ENCODE peak calls at places on chromosome 21, in six cellular contexts. Z is H9, D is IMR-90, F is H1, T is neuronal stem cell, Q is mesendoderm. E is an unnamed sample.

GRCh38 chr21:17343055-17343454 is 169.8 kb upstream of the CXADR start:
- DNase-seq in D (peak), T (peak), F (no peak), Q (peak), Z (no peak), E (peak)

GRCh38 chr21:25837545-25838263 is 102.9 kb downstream of the GABPA start:
- DNase-seq in T (no peak), Q (no peak), Z (no peak), F (no peak), D (peak), E (peak)

GRCh38 chr21:34534522-34534921 is 22.5 kb upstream of the KCNE1 start:
- DNase-seq in F (no peak), D (no peak), T (no peak), Z (no peak), Q (no peak), E (no peak)

GRCh38 chr21:33916200-33916567 is 580 bp upstream of the ATP5PO start:
- DNase-seq in D (no peak), Q (no peak), Z (no peak), F (no peak), T (no peak), E (no peak)

GRCh38 chr21:35683620-35684019 is 376.7 kb downstream of the SETD4 start:
- DNase-seq in Z (no peak), T (no peak), Q (no peak), F (no peak), D (no peak), E (no peak)

GRCh38 chr21:34722684-34723300 is 54.0 kb downstream of the CLIC6 start:
- DNase-seq in Q (peak), T (peak), F (peak), Z (peak), D (no peak), E (no peak)

GRCh38 chr21:30072496-30072895 is 94.1 kb downstream of the CLDN17 start:
- DNase-seq in D (no peak), Z (peak), F (no peak), Q (peak), T (no peak), E (no peak)

GRCh38 chr21:21163904-21164303 is 165.7 kb downstream of the NCAM2 start:
- DNase-seq in D (peak), Z (no peak), F (peak), T (peak), Q (peak), E (peak)

GRCh38 chr21:18318156-18318555 is 73.5 kb downstream of the CHODL start:
- DNase-seq in Z (no peak), T (no peak), Q (no peak), F (no peak), D (no peak), E (no peak)

GRCh38 chr21:17613242-17613676 is 558 bp upstream of the BTG3 start:
- DNase-seq in T (peak), Z (no peak), F (no peak), Q (no peak), D (no peak), E (peak)

GRCh38 chr21:32094792-32095191 is 184.1 kb downstream of the MIS18A start:
- DNase-seq in D (peak), F (no peak), Z (peak), Q (peak), T (no peak), E (peak)

GRCh38 chr21:28906841-28907240 is 85.8 kb downstream of the LTN1 start:
- DNase-seq in F (no peak), T (no peak), Q (no peak), Z (no peak), D (no peak), E (no peak)

GRCh38 chr21:29297483-29298347 is 1.0 kb upstream of the BACH1 start:
- DNase-seq in D (no peak), Z (no peak), F (no peak), Q (no peak), T (no peak), E (no peak)

GRCh38 chr21:44995257-44995941 is 55.6 kb downstream of the SLX9 start:
- DNase-seq in T (no peak), Q (no peak), Z (no peak), D (no peak), F (no peak), E (no peak)

GRCh38 chr21:28111151-28111619 is 881.5 kb downstream of the LTN1 start:
- DNase-seq in D (peak), Q (no peak), F (no peak), Z (no peak), T (no peak), E (peak)

GRCh38 chr21:33871171-33871570 is 44.4 kb downstream of the ATP5PO start:
- DNase-seq in F (no peak), Q (no peak), D (peak), T (no peak), Z (no peak), E (peak)

GRCh38 chr21:33836408-33836807 is 79.2 kb downstream of the ATP5PO start:
- DNase-seq in T (no peak), D (no peak), Z (no peak), Q (no peak), F (no peak), E (no peak)

GRCh38 chr21:33948096-33948950 is 32.7 kb upstream of the ATP5PO start:
- DNase-seq in T (peak), Q (peak), Z (peak), D (peak), F (peak), E (peak)

GRCh38 chr21:34889537-34890257 is 159.4 kb downstream of the RUNX1 start:
- DNase-seq in T (no peak), Q (peak), F (peak), D (peak), Z (peak), E (peak)

GRCh38 chr21:33078907-33079582 is 9.1 kb downstream of the OLIG1 start:
- DNase-seq in Z (no peak), Q (peak), T (no peak), D (peak), F (no peak), E (peak)

GRCh38 chr21:46183910-46184624 is at the start of gene SPATC1L:
- DNase-seq in D (peak), T (peak), Z (peak), Q (peak), F (peak), E (peak)
- H2BK5ac ChIP-seq in D (peak), T (peak), Z (no peak), Q (peak), F (peak), E (no peak)

DNA sequence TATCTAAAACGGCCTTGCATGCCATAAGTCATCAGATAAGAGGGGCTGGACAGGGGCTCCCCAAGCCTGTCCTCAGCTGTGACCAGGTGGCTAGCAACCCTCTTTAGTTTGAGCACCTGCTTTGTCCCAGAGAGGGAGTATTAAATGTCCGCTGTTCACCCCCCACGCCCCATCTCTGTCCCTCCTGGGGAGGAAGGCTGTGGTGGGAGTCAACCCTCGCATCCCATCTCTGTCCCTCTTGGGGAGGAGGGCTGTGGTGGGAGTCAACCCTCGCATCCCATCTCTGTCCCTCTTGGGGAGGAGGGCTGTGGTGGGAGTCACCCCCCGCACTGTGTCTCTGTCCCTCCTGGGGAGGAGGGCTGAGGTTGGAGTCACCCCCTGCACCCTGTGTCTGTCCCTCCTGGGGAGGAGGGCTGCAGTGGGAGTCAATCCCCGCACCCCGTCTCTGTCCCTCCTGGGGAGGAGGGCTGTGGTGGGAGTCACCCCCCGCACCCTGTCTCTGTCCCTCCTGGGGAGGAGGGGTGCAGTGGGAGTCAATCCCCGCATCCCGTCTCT is 72.6 kb upstream of the ABCG1 start:
- DNase-seq in Z (no peak), D (no peak), T (no peak), F (no peak), Q (no peak), E (no peak)
- H3K9ac ChIP-seq in Z (no peak), D (no peak), T (no peak), F (no peak), Q (no peak), E (no peak)

DNA sequence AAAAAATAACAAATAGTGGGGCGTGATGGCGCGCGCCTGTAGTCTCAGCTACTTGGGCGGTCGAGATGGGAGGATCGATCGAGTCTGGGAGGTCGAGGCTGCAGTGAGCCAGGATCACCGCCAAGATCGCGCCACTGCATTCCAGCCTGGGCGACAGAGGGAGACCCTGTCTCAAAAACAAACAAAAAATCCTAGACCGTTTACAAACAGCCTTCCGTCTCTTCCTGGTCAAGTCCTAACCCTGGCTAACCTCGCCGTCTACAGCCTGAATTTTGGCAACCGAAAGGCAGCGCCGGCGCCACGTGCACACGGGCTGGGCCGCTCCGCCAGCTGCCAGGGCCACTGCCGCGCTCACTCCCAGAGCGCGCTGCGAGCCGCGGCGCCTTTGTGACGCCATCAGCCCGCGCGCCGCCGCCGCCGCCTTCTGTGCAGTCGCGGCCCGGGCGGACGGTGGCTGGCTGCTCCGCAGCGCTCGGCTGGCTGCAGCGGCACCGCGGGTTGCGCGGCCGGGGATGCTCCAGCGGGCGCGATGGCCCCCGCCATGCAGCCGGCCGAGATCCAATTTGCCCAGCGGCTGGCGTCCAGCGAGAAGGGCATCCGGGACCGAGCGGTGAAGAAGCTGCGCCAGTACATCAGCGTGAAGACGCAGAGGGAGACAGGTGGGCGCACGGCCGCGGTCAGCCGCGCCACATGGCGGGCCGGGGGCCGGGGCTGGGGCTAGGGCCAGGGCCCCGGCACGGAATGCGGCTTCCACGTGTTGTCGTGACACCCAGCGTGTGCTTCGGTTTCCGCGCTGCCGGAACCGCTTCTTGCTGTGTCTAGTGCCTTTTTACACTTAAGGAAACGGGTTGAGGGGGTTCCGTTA is at the start of the genes HSF2BP and RRP1B:
- DNase-seq in Q (peak), Z (peak), T (peak), F (peak), D (peak), E (peak)
- H3K18ac ChIP-seq in Q (peak), Z (peak), T (peak), F (no peak), D (peak), E (peak)

DNA sequence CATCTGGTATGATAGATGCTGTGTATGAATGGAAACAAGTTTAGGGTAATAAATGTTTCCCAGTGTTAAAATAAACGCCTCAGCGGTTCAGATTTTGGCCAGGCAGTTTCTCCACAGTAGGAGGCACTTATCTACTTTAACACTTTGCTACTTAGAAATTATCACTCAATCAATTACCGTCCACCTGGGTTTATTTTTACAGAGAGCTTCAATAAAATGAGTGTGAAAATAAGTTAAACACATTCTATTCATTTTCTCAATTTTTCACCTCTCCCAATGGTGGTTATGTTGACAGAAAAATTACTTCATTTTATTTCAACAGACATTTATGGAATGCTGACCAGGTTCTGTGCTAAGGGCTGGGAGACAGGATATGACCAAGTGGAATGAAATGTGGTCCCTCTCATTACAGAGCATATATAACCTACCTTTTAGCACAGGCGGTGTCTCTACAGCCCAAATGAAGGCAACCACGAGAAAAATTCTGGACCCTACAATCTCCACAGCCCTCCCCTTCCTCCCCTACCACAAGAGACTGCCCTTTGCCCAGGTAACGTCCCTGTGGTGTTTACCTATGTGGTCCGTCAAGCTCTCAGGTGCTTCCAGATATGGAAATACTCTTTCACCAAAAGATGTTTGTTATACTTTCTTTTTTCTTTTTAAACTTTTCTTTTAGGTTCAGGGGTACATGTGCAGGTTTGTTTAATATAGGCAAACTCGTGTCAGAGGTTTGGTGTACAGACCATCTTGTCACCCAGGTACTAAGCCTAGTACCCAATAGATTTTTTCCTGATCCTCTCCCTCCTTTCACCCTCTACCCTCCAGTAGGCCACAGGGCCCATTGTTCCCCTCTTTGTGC is 105.5 kb downstream of the HLCS start:
- DNase-seq in Z (no peak), D (peak), F (no peak), T (no peak), Q (peak), E (peak)
- H2BK5ac ChIP-seq in Z (no peak), D (peak), F (no peak), T (no peak), Q (no peak), E (peak)

GRCh38 chr21:15421521-15421920 is 308.3 kb upstream of the USP25 start:
- DNase-seq in D (no peak), Q (no peak), T (no peak), Z (no peak), F (no peak), E (no peak)

GRCh38 chr21:15425049-15425448 is 304.7 kb upstream of the USP25 start:
- DNase-seq in F (no peak), D (no peak), T (no peak), Z (no peak), Q (no peak), E (no peak)

GRCh38 chr21:15423676-15424445 is 305.9 kb upstream of the USP25 start:
- DNase-seq in Q (peak), Z (no peak), F (no peak), D (no peak), T (no peak), E (no peak)

GRCh38 chr21:15421947-15422346 is 307.8 kb upstream of the USP25 start:
- DNase-seq in F (no peak), D (no peak), T (no peak), Q (no peak), Z (no peak), E (no peak)

GRCh38 chr21:15422761-15423160 is 307.0 kb upstream of the USP25 start:
- DNase-seq in Q (no peak), D (peak), Z (no peak), F (no peak), T (no peak), E (no peak)
- H3K9ac ChIP-seq in Q (no peak), D (no peak), Z (no peak), F (no peak), T (no peak), E (no peak)

GRCh38 chr21:42429021-42429420 is 25.3 kb downstream of the UBASH3A start:
- DNase-seq in F (no peak), Q (no peak), T (no peak), Z (no peak), D (no peak), E (no peak)
- H3K18ac ChIP-seq in F (no peak), Q (no peak), T (no peak), Z (no peak), D (no peak), E (no peak)

GRCh38 chr21:39018730-39019129 is 164.5 kb downstream of the PSMG1 start:
- DNase-seq in Q (no peak), D (no peak), T (no peak), Z (no peak), F (no peak), E (no peak)

GRCh38 chr21:39022901-39023693 is 160.2 kb downstream of the PSMG1 start:
- DNase-seq in Z (no peak), Q (peak), D (peak), F (no peak), T (no peak), E (peak)

GRCh38 chr21:39022035-39022900 is 161.0 kb downstream of the PSMG1 start:
- DNase-seq in Z (no peak), T (no peak), D (no peak), F (no peak), Q (no peak), E (no peak)

GRCh38 chr21:39020751-39021474 is 162.3 kb downstream of the PSMG1 start:
- DNase-seq in D (peak), T (no peak), F (no peak), Q (peak), Z (no peak), E (peak)

GRCh38 chr21:39021475-39021832 is 161.8 kb downstream of the PSMG1 start:
- DNase-seq in Q (peak), F (no peak), Z (no peak), T (no peak), D (no peak), E (no peak)
- H2BK5ac ChIP-seq in Q (no peak), F (peak), Z (no peak), T (no peak), D (peak), E (no peak)

GRCh38 chr21:39669485-39669884 is 56.7 kb downstream of the B3GALT5 start:
- DNase-seq in T (no peak), Z (peak), Q (no peak), F (no peak), D (no peak), E (no peak)
- H3K9ac ChIP-seq in T (no peak), Z (no peak), Q (no peak), F (no peak), D (no peak), E (no peak)